ENCODE peak calls at places on chromosomes 7 and 10, in nine cellular contexts. K is transverse colon, O is aorta, E is dorsolateral prefrontal cortex, N is body of pancreas, P is lower lobe of right lung, L is spleen, D is HL-60, H is testis. I is an unnamed sample.

GRCh38 chr7:30201161-30201666 is 66.4 kb downstream of the MTURN start:
- DNase-seq in H (no peak), K (no peak), P (no peak), N (no peak), O (no peak), E (no peak), L (no peak), D (no peak), I (no peak)

GRCh38 chr10:69453759-69454158 is 2.5 kb downstream of the TSPAN15 start:
- DNase-seq in E (no peak), N (peak), K (no peak), P (no peak), L (peak), H (no peak), D (no peak), O (no peak), I (no peak)

GRCh38 chr10:104128214-104128613 is 6.2 kb downstream of the SFR1 start:
- DNase-seq in K (no peak), O (no peak), D (no peak), N (no peak), H (no peak), E (no peak), P (no peak), L (no peak), I (no peak)

GRCh38 chr10:75352650-75353049 is 48.9 kb downstream of the ZNF503 start:
- DNase-seq in E (no peak), L (no peak), P (no peak), N (no peak), K (no peak), D (no peak), O (no peak), H (peak), I (peak)

GRCh38 chr7:115910541-115911164 is 119.9 kb downstream of the TFEC start:
- DNase-seq in D (peak), N (no peak), O (no peak), P (no peak), E (no peak), K (no peak), L (no peak), H (no peak), I (no peak)

GRCh38 chr10:102118867-102119266 is 1.3 kb downstream of the LDB1 start:
- DNase-seq in K (peak), H (peak), P (peak), L (peak), O (no peak), D (peak), E (no peak), N (peak), I (peak)

GRCh38 chr7:17640730-17641377 is 299.4 kb downstream of the SNX13 start:
- DNase-seq in H (peak), L (no peak), D (peak), O (no peak), E (no peak), K (no peak), P (no peak), N (peak), I (peak)

GRCh38 chr10:132670546-132670945 is 115.4 kb downstream of the NKX6-2 start:
- DNase-seq in D (no peak), P (no peak), E (peak), H (no peak), L (no peak), N (peak), O (peak), K (no peak), I (peak)

GRCh38 chr10:28678687-28679457 is 1.6 kb downstream of the BAMBI start:
- DNase-seq in K (no peak), E (no peak), D (no peak), L (no peak), O (no peak), N (no peak), P (no peak), H (peak), I (no peak)

GRCh38 chr7:132393789-132394261 is 182.4 kb downstream of the PLXNA4 start:
- DNase-seq in H (peak), D (no peak), N (peak), E (no peak), K (no peak), L (peak), O (no peak), P (no peak), I (no peak)

GRCh38 chr10:29712108-29712507 is 77.3 kb upstream of the SVIL start:
- DNase-seq in L (no peak), E (no peak), P (no peak), O (no peak), K (no peak), N (no peak), H (no peak), D (no peak), I (peak)

GRCh38 chr10:52573347-52573746 is 199.2 kb downstream of the MBL2 start:
- DNase-seq in K (no peak), H (no peak), E (no peak), D (no peak), L (no peak), O (no peak), P (no peak), N (no peak), I (no peak)

GRCh38 chr10:5159126-5159525 is 25.8 kb downstream of the AKR1C8 start:
- DNase-seq in H (no peak), L (no peak), O (no peak), E (no peak), D (no peak), P (no peak), K (no peak), N (no peak), I (no peak)

GRCh38 chr10:77925795-77926565 is 575 bp downstream of the DLG5 start:
- DNase-seq in N (peak), L (peak), K (peak), P (peak), H (peak), D (peak), E (peak), O (peak), I (peak)

DNA sequence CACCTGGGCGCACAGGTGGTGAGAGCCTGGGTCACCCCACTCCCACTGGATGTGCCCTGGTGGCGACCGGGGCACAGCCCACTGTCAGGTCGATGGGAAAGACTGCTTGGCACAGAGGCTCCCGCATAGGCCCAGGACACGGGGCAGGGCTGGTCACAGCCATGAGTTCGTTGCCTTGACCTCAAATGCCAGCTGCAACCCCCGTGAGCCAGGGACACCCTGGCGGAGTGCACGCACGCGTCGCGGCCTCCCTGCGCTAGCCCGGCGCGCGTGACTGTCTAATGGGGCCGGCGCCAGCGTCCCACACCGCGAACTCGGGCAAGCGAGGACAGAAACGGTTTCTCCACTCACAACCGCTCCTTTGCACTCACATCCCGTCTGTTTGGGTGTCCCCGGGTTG is 267.4 kb downstream of the USP6NL start:
- DNase-seq in K (no peak), H (no peak), L (no peak), O (no peak), N (no peak), P (no peak), E (no peak), D (no peak), I (no peak)
- H3K27ac ChIP-seq in K (no peak), H (no peak), L (no peak), O (no peak), N (no peak), P (no peak), E (no peak), D (peak), I (no peak)

DNA sequence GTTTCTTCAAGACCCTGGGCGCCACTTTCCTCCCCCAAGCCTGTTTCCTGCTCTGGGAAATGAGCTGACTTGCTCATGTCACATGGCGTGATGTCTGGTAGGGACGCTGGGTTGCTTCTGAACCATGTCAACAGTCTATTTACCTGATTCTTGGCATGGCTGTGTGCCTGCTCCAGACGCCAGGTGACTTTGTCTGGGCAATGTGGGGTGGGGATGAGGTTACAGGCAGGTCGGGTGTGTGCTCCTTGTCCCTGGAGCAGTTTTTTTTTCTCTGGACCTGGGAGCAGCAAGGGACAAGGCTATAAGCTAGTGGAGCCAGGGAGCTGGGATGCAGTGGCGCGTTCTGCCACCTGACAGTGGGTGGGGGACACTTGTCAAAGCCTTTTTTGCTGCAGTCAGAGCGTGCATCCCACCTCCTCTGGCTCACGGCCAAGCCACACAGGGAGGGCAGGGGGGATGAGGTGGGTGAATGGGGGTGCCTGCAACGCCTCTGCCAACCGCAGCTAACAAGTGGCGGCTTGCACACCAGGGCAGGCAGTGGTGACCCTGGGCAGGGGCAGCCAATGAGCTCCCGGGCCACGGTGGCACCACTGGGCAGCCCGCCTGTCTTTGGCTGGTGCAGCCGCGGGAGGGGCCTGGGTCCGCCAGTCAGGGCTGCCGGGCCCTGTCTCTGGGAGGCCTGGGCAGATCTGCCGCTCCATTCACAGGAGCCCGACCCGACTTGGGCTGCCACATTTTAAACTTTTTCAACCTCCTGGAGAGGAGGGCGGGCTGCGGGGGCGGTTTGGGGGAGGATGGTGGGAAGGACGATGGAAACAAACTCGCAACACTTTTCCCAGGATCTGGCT is 22.9 kb downstream of the DNAJB12 start:
- DNase-seq in O (peak), K (peak), P (peak), N (peak), E (peak), L (peak), D (peak), H (peak), I (peak)
- H3K4me3 ChIP-seq in O (no peak), K (no peak), P (peak), N (no peak), E (no peak), L (peak), D (peak), H (no peak), I (no peak)

GRCh38 chr7:107994366-107994765 is 8.6 kb downstream of the LAMB1 start:
- DNase-seq in N (no peak), H (no peak), P (no peak), E (no peak), L (no peak), K (no peak), O (no peak), D (no peak), I (no peak)

GRCh38 chr7:107995184-107996071 is 7.5 kb downstream of the LAMB1 start:
- DNase-seq in N (no peak), H (no peak), P (no peak), K (no peak), O (no peak), L (no peak), D (no peak), E (no peak), I (peak)

GRCh38 chr7:107989618-107990373 is 13.2 kb downstream of the LAMB1 start:
- DNase-seq in H (no peak), L (no peak), D (no peak), E (no peak), O (no peak), P (no peak), N (no peak), K (no peak), I (no peak)

GRCh38 chr7:107996072-107996824 is 6.7 kb downstream of the LAMB1 start:
- DNase-seq in H (no peak), L (no peak), D (no peak), K (no peak), O (no peak), E (no peak), N (no peak), P (no peak), I (no peak)

DNA sequence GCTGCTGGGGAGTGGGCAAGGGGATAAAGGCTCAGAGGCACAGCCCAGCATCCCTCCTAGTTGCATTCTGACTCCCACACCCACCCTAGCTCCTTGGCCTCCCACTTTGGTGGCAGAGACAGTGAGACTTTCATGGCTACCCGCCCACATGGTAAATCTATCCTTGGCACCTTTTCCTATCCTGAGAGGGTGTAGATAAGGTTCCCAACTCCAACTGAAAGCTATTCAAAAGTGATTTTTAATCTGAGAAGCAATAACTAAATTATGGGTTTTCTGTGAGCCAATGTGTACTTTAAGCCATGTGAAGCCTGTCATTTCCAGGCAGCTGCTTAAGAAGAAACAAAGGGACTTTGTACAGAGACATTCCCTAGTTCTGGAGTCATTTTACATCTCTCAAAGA is 9.1 kb downstream of the LAMB1 start:
- DNase-seq in E (no peak), H (no peak), N (no peak), O (no peak), K (peak), L (no peak), D (no peak), P (no peak), I (no peak)
- H3K27ac ChIP-seq in E (no peak), H (no peak), N (peak), O (no peak), K (peak), L (no peak), D (no peak), P (no peak), I (no peak)

DNA sequence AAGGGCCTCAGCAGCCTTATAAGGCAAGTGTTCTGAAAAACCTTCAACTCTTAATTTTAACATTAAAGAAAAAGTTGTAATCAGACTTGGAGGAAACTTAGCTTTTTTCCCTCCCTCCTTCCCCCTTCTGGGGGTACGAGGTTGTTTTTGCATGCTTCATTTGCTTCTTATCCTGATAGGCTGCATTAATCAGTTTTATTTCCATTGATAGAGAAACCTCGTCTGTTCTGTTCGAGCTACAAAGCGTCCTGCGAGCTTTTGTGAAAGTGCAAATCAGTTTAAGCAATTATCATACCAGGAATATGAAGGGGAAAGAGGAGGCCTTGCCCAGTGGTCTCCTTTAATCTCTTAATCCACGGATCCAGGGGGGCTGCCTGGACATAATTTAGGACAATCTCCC is 7.5 kb downstream of the EMX2 start:
- DNase-seq in P (no peak), N (no peak), K (no peak), O (no peak), D (no peak), H (no peak), E (no peak), L (no peak), I (no peak)
- H3K4me3 ChIP-seq in P (no peak), N (no peak), K (no peak), O (no peak), D (no peak), H (no peak), E (no peak), L (no peak), I (no peak)

I was measured in endodermal cell.